ENCODE peak calls at places on chromosomes 2 and 18, in ten cellular contexts. One of them, this sample, is unnamed.
A peak's percentile ranks its signal among the peaks of the same experiment; 100 is the strongest.

GRCh38 chr2:54402350-54402749 is 53.8 kb upstream of the SPTBN1 start:
- DNase-seq in GOT3: no peak
- DNase-seq in iPS DF 6.9: no peak
- DNase-seq in skeletal muscle cell: no peak
- DNase-seq in 8988T: no peak
- DNase-seq in A172: peak; percentile 81
- DNase-seq in globus pallidus: no peak
- DNase-seq in EL: peak; percentile 67
- DNase-seq in effector CD4-positive, alpha-beta T cell: no peak
- DNase-seq in neural crest cell: no peak
- DNase-seq in this sample: peak; percentile 4

GRCh38 chr18:37175727-37176126 is 346.8 kb downstream of the KIAA1328 start:
- DNase-seq in GOT3: no peak
- DNase-seq in iPS DF 6.9: peak; percentile 37
- DNase-seq in skeletal muscle cell: no peak
- DNase-seq in 8988T: no peak
- DNase-seq in A172: no peak
- DNase-seq in globus pallidus: no peak
- DNase-seq in EL: no peak
- DNase-seq in effector CD4-positive, alpha-beta T cell: no peak
- DNase-seq in neural crest cell: no peak
- DNase-seq in this sample: no peak

GRCh38 chr2:230735884-230736283 is 23.2 kb downstream of the CAB39 start:
- DNase-seq in GOT3: no peak
- DNase-seq in iPS DF 6.9: no peak
- DNase-seq in skeletal muscle cell: no peak
- DNase-seq in 8988T: no peak
- DNase-seq in A172: no peak
- DNase-seq in globus pallidus: no peak
- DNase-seq in EL: no peak
- DNase-seq in effector CD4-positive, alpha-beta T cell: no peak
- DNase-seq in neural crest cell: no peak
- DNase-seq in this sample: no peak

GRCh38 chr2:240217431-240218301 is 77.2 kb upstream of the OTOS start:
- DNase-seq in GOT3: no peak
- DNase-seq in iPS DF 6.9: no peak
- DNase-seq in skeletal muscle cell: no peak
- DNase-seq in 8988T: no peak
- DNase-seq in A172: no peak
- DNase-seq in globus pallidus: no peak
- DNase-seq in EL: no peak
- DNase-seq in effector CD4-positive, alpha-beta T cell: no peak
- DNase-seq in neural crest cell: no peak
- DNase-seq in this sample: no peak

GRCh38 chr2:40384714-40385113 is 67.2 kb downstream of the SLC8A1 start:
- DNase-seq in GOT3: no peak
- DNase-seq in iPS DF 6.9: no peak
- DNase-seq in skeletal muscle cell: peak; percentile 84
- DNase-seq in 8988T: no peak
- DNase-seq in A172: no peak
- DNase-seq in globus pallidus: no peak
- DNase-seq in EL: peak; percentile 78
- DNase-seq in effector CD4-positive, alpha-beta T cell: no peak
- DNase-seq in neural crest cell: no peak
- DNase-seq in this sample: no peak

GRCh38 chr2:35410431-35411061 is 945.0 kb upstream of the CRIM1 start:
- DNase-seq in GOT3: no peak
- DNase-seq in iPS DF 6.9: no peak
- DNase-seq in skeletal muscle cell: no peak
- DNase-seq in 8988T: no peak
- DNase-seq in A172: peak; percentile 56
- DNase-seq in globus pallidus: peak; percentile 70
- DNase-seq in EL: peak; percentile 47
- DNase-seq in effector CD4-positive, alpha-beta T cell: no peak
- DNase-seq in neural crest cell: peak; percentile 72
- DNase-seq in this sample: no peak

GRCh38 chr2:204503869-204504268 is 41.4 kb upstream of the PARD3B start:
- DNase-seq in GOT3: no peak
- DNase-seq in iPS DF 6.9: no peak
- DNase-seq in skeletal muscle cell: no peak
- DNase-seq in 8988T: no peak
- DNase-seq in A172: peak; percentile 27
- DNase-seq in globus pallidus: no peak
- DNase-seq in EL: peak; percentile 80
- DNase-seq in effector CD4-positive, alpha-beta T cell: no peak
- DNase-seq in neural crest cell: no peak
- DNase-seq in this sample: no peak

GRCh38 chr2:219158025-219158424 is 2.6 kb downstream of the NHEJ1 start:
- DNase-seq in GOT3: no peak
- DNase-seq in iPS DF 6.9: no peak
- DNase-seq in skeletal muscle cell: no peak
- DNase-seq in 8988T: no peak
- DNase-seq in A172: no peak
- DNase-seq in globus pallidus: no peak
- DNase-seq in EL: no peak
- DNase-seq in effector CD4-positive, alpha-beta T cell: no peak
- DNase-seq in neural crest cell: no peak
- DNase-seq in this sample: no peak

GRCh38 chr18:58315739-58316215 is 271.8 kb downstream of the NEDD4L start:
- DNase-seq in GOT3: no peak
- DNase-seq in iPS DF 6.9: no peak
- DNase-seq in skeletal muscle cell: no peak
- DNase-seq in 8988T: no peak
- DNase-seq in A172: peak; percentile 65
- DNase-seq in globus pallidus: no peak
- DNase-seq in EL: no peak
- DNase-seq in effector CD4-positive, alpha-beta T cell: no peak
- DNase-seq in neural crest cell: no peak
- DNase-seq in this sample: no peak

GRCh38 chr18:79571221-79572092 is 108.1 kb upstream of the CTDP1 start:
- DNase-seq in GOT3: no peak
- DNase-seq in iPS DF 6.9: no peak
- DNase-seq in skeletal muscle cell: no peak
- DNase-seq in 8988T: no peak
- DNase-seq in A172: no peak
- DNase-seq in globus pallidus: no peak
- DNase-seq in EL: no peak
- DNase-seq in effector CD4-positive, alpha-beta T cell: no peak
- DNase-seq in neural crest cell: no peak
- DNase-seq in this sample: no peak

GRCh38 chr18:74142251-74142650 is 5.4 kb downstream of the FBXO15 start:
- DNase-seq in GOT3: no peak
- DNase-seq in iPS DF 6.9: no peak
- DNase-seq in skeletal muscle cell: no peak
- DNase-seq in 8988T: no peak
- DNase-seq in A172: no peak
- DNase-seq in globus pallidus: no peak
- DNase-seq in EL: no peak
- DNase-seq in effector CD4-positive, alpha-beta T cell: no peak
- DNase-seq in neural crest cell: no peak
- DNase-seq in this sample: no peak

GRCh38 chr18:31648966-31649429 is 35.4 kb downstream of the B4GALT6 start:
- DNase-seq in GOT3: no peak
- DNase-seq in iPS DF 6.9: no peak
- DNase-seq in skeletal muscle cell: peak; percentile 31
- DNase-seq in 8988T: no peak
- DNase-seq in A172: peak; percentile 98
- DNase-seq in globus pallidus: no peak
- DNase-seq in EL: no peak
- DNase-seq in effector CD4-positive, alpha-beta T cell: no peak
- DNase-seq in neural crest cell: no peak
- DNase-seq in this sample: no peak

GRCh38 chr2:25534455-25534854 is 138.9 kb downstream of the DTNB start:
- DNase-seq in GOT3: no peak
- DNase-seq in iPS DF 6.9: no peak
- DNase-seq in skeletal muscle cell: no peak
- DNase-seq in 8988T: no peak
- DNase-seq in A172: no peak
- DNase-seq in globus pallidus: no peak
- DNase-seq in EL: no peak
- DNase-seq in effector CD4-positive, alpha-beta T cell: no peak
- DNase-seq in neural crest cell: no peak
- DNase-seq in this sample: no peak

GRCh38 chr2:17877811-17878221 is 651 bp upstream of the KCNS3 start:
- DNase-seq in GOT3: no peak
- DNase-seq in iPS DF 6.9: no peak
- DNase-seq in skeletal muscle cell: no peak
- DNase-seq in 8988T: no peak
- DNase-seq in A172: no peak
- DNase-seq in globus pallidus: no peak
- DNase-seq in EL: peak; percentile 7
- DNase-seq in effector CD4-positive, alpha-beta T cell: no peak
- DNase-seq in neural crest cell: peak; percentile 4
- DNase-seq in this sample: no peak

GRCh38 chr18:6009751-6010150 is 114.4 kb upstream of the TMEM200C start:
- DNase-seq in GOT3: no peak
- DNase-seq in iPS DF 6.9: no peak
- DNase-seq in skeletal muscle cell: no peak
- DNase-seq in 8988T: no peak
- DNase-seq in A172: no peak
- DNase-seq in globus pallidus: no peak
- DNase-seq in EL: no peak
- DNase-seq in effector CD4-positive, alpha-beta T cell: no peak
- DNase-seq in neural crest cell: no peak
- DNase-seq in this sample: no peak

GRCh38 chr2:163838890-163839289 is 103.1 kb upstream of the FIGN start:
- DNase-seq in GOT3: no peak
- DNase-seq in iPS DF 6.9: no peak
- DNase-seq in skeletal muscle cell: no peak
- DNase-seq in 8988T: no peak
- DNase-seq in A172: no peak
- DNase-seq in globus pallidus: no peak
- DNase-seq in EL: no peak
- DNase-seq in effector CD4-positive, alpha-beta T cell: no peak
- DNase-seq in neural crest cell: no peak
- DNase-seq in this sample: no peak

GRCh38 chr2:211439011-211439410 is 882.6 kb downstream of the CPS1 start:
- DNase-seq in GOT3: no peak
- DNase-seq in iPS DF 6.9: no peak
- DNase-seq in skeletal muscle cell: no peak
- DNase-seq in 8988T: no peak
- DNase-seq in A172: no peak
- DNase-seq in globus pallidus: no peak
- DNase-seq in EL: no peak
- DNase-seq in effector CD4-positive, alpha-beta T cell: no peak
- DNase-seq in neural crest cell: no peak
- DNase-seq in this sample: no peak

GRCh38 chr2:135657806-135658582 is 83.7 kb upstream of the UBXN4 start:
- DNase-seq in GOT3: no peak
- DNase-seq in iPS DF 6.9: no peak
- DNase-seq in skeletal muscle cell: no peak
- DNase-seq in 8988T: no peak
- DNase-seq in A172: no peak
- DNase-seq in globus pallidus: no peak
- DNase-seq in EL: no peak
- DNase-seq in effector CD4-positive, alpha-beta T cell: peak; percentile 36
- DNase-seq in neural crest cell: no peak
- DNase-seq in this sample: no peak

GRCh38 chr2:230999477-230999876 is 3.6 kb downstream of the SPATA3 start:
- DNase-seq in GOT3: no peak
- DNase-seq in iPS DF 6.9: no peak
- DNase-seq in skeletal muscle cell: no peak
- DNase-seq in 8988T: no peak
- DNase-seq in A172: no peak
- DNase-seq in globus pallidus: no peak
- DNase-seq in EL: no peak
- DNase-seq in effector CD4-positive, alpha-beta T cell: no peak
- DNase-seq in neural crest cell: no peak
- DNase-seq in this sample: no peak

GRCh38 chr2:26346454-26347053 is at the start of gene ADGRF3:
- DNase-seq in GOT3: no peak
- DNase-seq in iPS DF 6.9: no peak
- DNase-seq in skeletal muscle cell: no peak
- DNase-seq in 8988T: no peak
- DNase-seq in A172: peak; percentile 60
- DNase-seq in globus pallidus: peak; percentile 40
- DNase-seq in EL: peak; percentile 58
- DNase-seq in effector CD4-positive, alpha-beta T cell: peak; percentile 51
- DNase-seq in neural crest cell: peak; percentile 45
- DNase-seq in this sample: no peak

GRCh38 chr18:55861266-55861665 is 273.3 kb upstream of the TCF4 start:
- DNase-seq in GOT3: no peak
- DNase-seq in iPS DF 6.9: peak; percentile 29
- DNase-seq in skeletal muscle cell: no peak
- DNase-seq in 8988T: no peak
- DNase-seq in A172: no peak
- DNase-seq in globus pallidus: peak; percentile 90
- DNase-seq in EL: peak; percentile 50
- DNase-seq in effector CD4-positive, alpha-beta T cell: no peak
- DNase-seq in neural crest cell: no peak
- DNase-seq in this sample: no peak

GRCh38 chr2:166560022-166560421 is 66.0 kb upstream of the SCN7A start:
- DNase-seq in GOT3: no peak
- DNase-seq in iPS DF 6.9: no peak
- DNase-seq in skeletal muscle cell: no peak
- DNase-seq in 8988T: no peak
- DNase-seq in A172: no peak
- DNase-seq in globus pallidus: no peak
- DNase-seq in EL: no peak
- DNase-seq in effector CD4-positive, alpha-beta T cell: no peak
- DNase-seq in neural crest cell: no peak
- DNase-seq in this sample: no peak

GRCh38 chr2:107361951-107362350 is 464.7 kb upstream of the RGPD4 start:
- DNase-seq in GOT3: no peak
- DNase-seq in iPS DF 6.9: no peak
- DNase-seq in skeletal muscle cell: no peak
- DNase-seq in 8988T: no peak
- DNase-seq in A172: no peak
- DNase-seq in globus pallidus: peak; percentile 19
- DNase-seq in EL: no peak
- DNase-seq in effector CD4-positive, alpha-beta T cell: no peak
- DNase-seq in neural crest cell: no peak
- DNase-seq in this sample: no peak

GRCh38 chr18:58862404-58862803 is 2.3 kb upstream of the ZNF532 start:
- DNase-seq in GOT3: no peak
- DNase-seq in iPS DF 6.9: no peak
- DNase-seq in skeletal muscle cell: no peak
- DNase-seq in 8988T: no peak
- DNase-seq in A172: no peak
- DNase-seq in globus pallidus: no peak
- DNase-seq in EL: no peak
- DNase-seq in effector CD4-positive, alpha-beta T cell: no peak
- DNase-seq in neural crest cell: no peak
- DNase-seq in this sample: no peak

GRCh38 chr2:25374827-25375226 is 33.1 kb upstream of the DNMT3A start:
- DNase-seq in GOT3: no peak
- DNase-seq in iPS DF 6.9: no peak
- DNase-seq in skeletal muscle cell: no peak
- DNase-seq in 8988T: no peak
- DNase-seq in A172: no peak
- DNase-seq in globus pallidus: no peak
- DNase-seq in EL: no peak
- DNase-seq in effector CD4-positive, alpha-beta T cell: no peak
- DNase-seq in neural crest cell: no peak
- DNase-seq in this sample: no peak

GRCh38 chr2:7704296-7704865 is 787.2 kb downstream of the RNF144A start:
- DNase-seq in GOT3: no peak
- DNase-seq in iPS DF 6.9: no peak
- DNase-seq in skeletal muscle cell: no peak
- DNase-seq in 8988T: no peak
- DNase-seq in A172: no peak
- DNase-seq in globus pallidus: no peak
- DNase-seq in EL: no peak
- DNase-seq in effector CD4-positive, alpha-beta T cell: no peak
- DNase-seq in neural crest cell: no peak
- DNase-seq in this sample: no peak

GRCh38 chr2:126942427-126943203 is 43.9 kb downstream of the TEX51 start:
- DNase-seq in GOT3: no peak
- DNase-seq in iPS DF 6.9: peak; percentile 41
- DNase-seq in skeletal muscle cell: no peak
- DNase-seq in 8988T: no peak
- DNase-seq in A172: no peak
- DNase-seq in globus pallidus: no peak
- DNase-seq in EL: no peak
- DNase-seq in effector CD4-positive, alpha-beta T cell: no peak
- DNase-seq in neural crest cell: no peak
- DNase-seq in this sample: no peak

GRCh38 chr2:217714268-217714643 is 288.5 kb downstream of the TNS1 start:
- DNase-seq in GOT3: no peak
- DNase-seq in iPS DF 6.9: no peak
- DNase-seq in skeletal muscle cell: no peak
- DNase-seq in 8988T: no peak
- DNase-seq in A172: peak; percentile 55
- DNase-seq in globus pallidus: peak; percentile 99
- DNase-seq in EL: peak; percentile 44
- DNase-seq in effector CD4-positive, alpha-beta T cell: no peak
- DNase-seq in neural crest cell: peak; percentile 60
- DNase-seq in this sample: peak; percentile 23

This sample was measured in thoracic aorta.